ENCODE peak calls at places on chromosomes 3 and 15, in five cellular contexts. A is RWPE1; I is stimulated activated naive CD8-positive, alpha-beta T cell treated with anti-CD3 and anti-CD28 coated beads, Interleukin-15, Interleukin-2, amounts not matched to agents 100 U/mL and 50 U/mL, for 24 hours; Y is foreskin keratinocyte; C is sigmoid colon. B is an unnamed sample.

GRCh38 chr3:144491333-144491732 is 519.7 kb downstream of the DIPK2A start:
- DNase-seq in C (no peak), I (no peak), Y (no peak), A (no peak), B (no peak)

GRCh38 chr3:152185287-152185686 is 83.4 kb upstream of the MBNL1 start:
- DNase-seq in C (no peak), Y (no peak), I (no peak), A (no peak), B (no peak)

GRCh38 chr15:81410318-81410753 is 36.3 kb upstream of the TMC3 start:
- DNase-seq in C (peak; percentile 77), Y (peak; percentile 55), I (no peak), A (peak; percentile 65), B (no peak)

GRCh38 chr3:134650431-134651346 is at the start of gene KY:
- DNase-seq in A (no peak), Y (no peak), I (no peak), C (no peak), B (no peak)

GRCh38 chr3:10553586-10554235 is 48.3 kb upstream of the ATP2B2 start:
- DNase-seq in Y (no peak), A (no peak), C (peak; percentile 38), I (no peak), B (no peak)

GRCh38 chr3:73848173-73848751 is 223.5 kb upstream of the PDZRN3 start:
- DNase-seq in C (no peak), A (peak; percentile 23), Y (no peak), I (no peak), B (no peak)

GRCh38 chr3:53226841-53227407 is 28.9 kb downstream of the TKT start:
- DNase-seq in C (no peak), A (no peak), Y (no peak), I (no peak), B (peak; percentile 47)

GRCh38 chr3:56928379-56929068 is 126.8 kb upstream of the ARHGEF3 start:
- DNase-seq in A (no peak), C (no peak), I (no peak), Y (no peak), B (no peak)

GRCh38 chr3:134721214-134721613 is 70.4 kb upstream of the KY start:
- DNase-seq in I (no peak), A (no peak), C (no peak), Y (no peak), B (no peak)

GRCh38 chr3:8996681-8997121 is 33.4 kb upstream of the RAD18 start:
- DNase-seq in C (peak; percentile 85), Y (no peak), I (no peak), A (no peak), B (no peak)

GRCh38 chr3:72829701-72830100 is 18.5 kb downstream of the SHQ1 start:
- DNase-seq in A (no peak), I (no peak), Y (no peak), C (no peak), B (no peak)

GRCh38 chr15:91885714-91886265 is 32.3 kb downstream of the SLCO3A1 start:
- DNase-seq in Y (no peak), A (no peak), C (no peak), I (peak; percentile 23), B (no peak)

GRCh38 chr15:42152196-42152920 is 4.1 kb downstream of the PLA2G4F start:
- DNase-seq in Y (no peak), C (no peak), I (no peak), A (no peak), B (no peak)

GRCh38 chr3:185175370-185175987 is 22.6 kb upstream of the C3orf70 start:
- DNase-seq in Y (no peak), A (no peak), I (no peak), C (peak; percentile 82), B (no peak)

GRCh38 chr15:97482521-97482920 is 478.0 kb upstream of the ARRDC4 start:
- DNase-seq in C (no peak), Y (no peak), A (no peak), I (no peak), B (no peak)

GRCh38 chr3:71684046-71684730 is 41.0 kb downstream of the EIF4E3 start:
- DNase-seq in C (no peak), Y (no peak), I (no peak), A (no peak), B (no peak)

GRCh38 chr3:37882711-37883110 is 21.0 kb downstream of the CTDSPL start:
- DNase-seq in I (no peak), Y (no peak), A (no peak), C (no peak), B (no peak)

GRCh38 chr3:184914628-184915027 is 102.7 kb downstream of the VPS8 start:
- DNase-seq in I (no peak), C (no peak), A (no peak), Y (no peak), B (no peak)

GRCh38 chr3:126551839-126552687 is 6.7 kb downstream of the C3orf22 start:
- DNase-seq in Y (no peak), A (no peak), C (peak; percentile 35), I (no peak), B (peak; percentile 38)

GRCh38 chr3:69271098-69271497 is 114.8 kb downstream of the FRMD4B start:
- DNase-seq in I (no peak), A (no peak), C (no peak), Y (no peak), B (no peak)

GRCh38 chr3:189674249-189674913 is 43.2 kb downstream of the TP63 start:
- DNase-seq in A (no peak), I (no peak), C (no peak), Y (no peak), B (no peak)

GRCh38 chr15:90463381-90463780 is 66.3 kb upstream of the CRTC3 start:
- DNase-seq in Y (no peak), A (no peak), I (no peak), C (no peak), B (no peak)

GRCh38 chr15:100665570-100665969 is 63.2 kb downstream of the ASB7 start:
- DNase-seq in Y (no peak), I (no peak), A (peak; percentile 10), C (peak; percentile 65), B (no peak)

GRCh38 chr15:41124058-41124457 is 8.0 kb upstream of the INO80 start:
- DNase-seq in A (no peak), Y (no peak), I (no peak), C (no peak), B (no peak)

GRCh38 chr15:44530653-44531052 is 6.3 kb upstream of the EIF3J start:
- DNase-seq in C (no peak), I (no peak), Y (no peak), A (no peak), B (no peak)

GRCh38 chr15:58413253-58413652 is 18.5 kb upstream of the LIPC start:
- DNase-seq in I (no peak), A (no peak), C (no peak), Y (no peak), B (no peak)

GRCh38 chr3:146637871-146638270 is 32.7 kb upstream of the PLSCR5 start:
- DNase-seq in I (no peak), Y (no peak), C (no peak), A (no peak), B (no peak)

GRCh38 chr3:175989161-175989560 is 1130.0 kb downstream of the NAALADL2 start:
- DNase-seq in I (no peak), A (no peak), C (no peak), Y (no peak), B (peak; percentile 74)

GRCh38 chr3:24101676-24102168 is 156.6 kb downstream of the NR1D2 start:
- DNase-seq in I (no peak), Y (peak; percentile 24), C (no peak), A (peak; percentile 24), B (no peak)

GRCh38 chr3:145798691-145799550 is 362.1 kb downstream of the PLOD2 start:
- DNase-seq in C (peak; percentile 39), I (no peak), A (no peak), Y (no peak), B (no peak)

GRCh38 chr3:154730221-154730620 is 300.2 kb upstream of the GPR149 start:
- DNase-seq in I (no peak), C (no peak), A (no peak), Y (peak; percentile 6), B (no peak)

GRCh38 chr3:188153498-188153948 is 434 bp upstream of the LPP start:
- DNase-seq in A (peak; percentile 95), I (peak; percentile 57), C (peak; percentile 97), Y (peak; percentile 77), B (peak; percentile 94)

GRCh38 chr3:151387443-151388241 is 3.1 kb upstream of the P2RY12 start:
- DNase-seq in C (no peak), Y (no peak), I (no peak), A (no peak), B (no peak)

GRCh38 chr15:67049351-67050044 is 15.9 kb upstream of the SMAD3 start:
- DNase-seq in Y (peak; percentile 91), C (peak; percentile 46), I (no peak), A (no peak), B (no peak)

GRCh38 chr3:186411994-186412393 is 50.0 kb upstream of the DGKG start:
- DNase-seq in I (peak; percentile 37), C (no peak), Y (peak; percentile 65), A (peak; percentile 63), B (no peak)

GRCh38 chr15:34435658-34436057 is 1.9 kb downstream of the GOLGA8A start:
- DNase-seq in I (no peak), C (no peak), Y (no peak), A (no peak), B (no peak)

GRCh38 chr3:171712168-171712938 is 97.9 kb downstream of the PLD1 start:
- DNase-seq in Y (peak; percentile 60), A (no peak), I (no peak), C (no peak), B (no peak)